ENCODE peak calls at places on chromosomes 4 and X, in six cellular contexts. One of them, this sample, is unnamed.

GRCh38 chr4:328729-329128 is 8.9 kb upstream of the ZNF141 start:
- DNase-seq in H9: no peak
- DNase-seq in anterior cingulate cortex: no peak
- DNase-seq in ACHN: no peak
- DNase-seq in H7: no peak
- DNase-seq in GM13976: no peak
- DNase-seq in this sample: no peak

GRCh38 chrX:2514131-2514530 is 13.4 kb upstream of the DHRSX start:
- DNase-seq in anterior cingulate cortex: no peak
- DNase-seq in H9: no peak
- DNase-seq in H7: no peak
- DNase-seq in ACHN: no peak
- DNase-seq in GM13976: no peak
- DNase-seq in this sample: no peak

GRCh38 chr4:87011340-87012034 is 76.7 kb downstream of the AFF1 start:
- DNase-seq in anterior cingulate cortex: no peak
- DNase-seq in GM13976: no peak
- DNase-seq in H7: no peak
- DNase-seq in ACHN: peak
- DNase-seq in H9: no peak
- DNase-seq in this sample: peak

GRCh38 chr4:11566440-11567022 is 137.8 kb upstream of the HS3ST1 start:
- DNase-seq in ACHN: no peak
- DNase-seq in GM13976: no peak
- DNase-seq in H7: no peak
- DNase-seq in H9: no peak
- DNase-seq in anterior cingulate cortex: no peak
- DNase-seq in this sample: no peak

GRCh38 chrX:152926923-152927322 is 29.1 kb downstream of the ZNF185 start:
- DNase-seq in H9: no peak
- DNase-seq in anterior cingulate cortex: no peak
- DNase-seq in ACHN: no peak
- DNase-seq in GM13976: no peak
- DNase-seq in H7: no peak
- DNase-seq in this sample: no peak

GRCh38 chrX:19554786-19555185 is 39.5 kb upstream of the MAP3K15 start:
- DNase-seq in H7: no peak
- DNase-seq in H9: no peak
- DNase-seq in GM13976: no peak
- DNase-seq in ACHN: no peak
- DNase-seq in anterior cingulate cortex: no peak
- DNase-seq in this sample: no peak

GRCh38 chr4:87848622-87849351 is 16.0 kb downstream of the MEPE start:
- DNase-seq in GM13976: no peak
- DNase-seq in H9: peak
- DNase-seq in anterior cingulate cortex: no peak
- DNase-seq in H7: no peak
- DNase-seq in ACHN: peak
- DNase-seq in this sample: peak

GRCh38 chr4:187387709-187388108 is 607.9 kb upstream of the ZFP42 start:
- DNase-seq in anterior cingulate cortex: no peak
- DNase-seq in ACHN: no peak
- DNase-seq in GM13976: no peak
- DNase-seq in H9: no peak
- DNase-seq in H7: no peak
- DNase-seq in this sample: no peak

GRCh38 chrX:71302461-71303213 is 1.1 kb downstream of the ITGB1BP2 start:
- DNase-seq in ACHN: no peak
- DNase-seq in H7: no peak
- DNase-seq in H9: no peak
- DNase-seq in anterior cingulate cortex: no peak
- DNase-seq in GM13976: no peak
- DNase-seq in this sample: no peak

GRCh38 chr4:8277356-8278008 is 7.9 kb downstream of the HTRA3 start:
- DNase-seq in anterior cingulate cortex: no peak
- DNase-seq in GM13976: no peak
- DNase-seq in ACHN: peak
- DNase-seq in H7: no peak
- DNase-seq in H9: no peak
- DNase-seq in this sample: no peak

This sample was measured in GM23338.